ENCODE peak calls at places on chromosomes 6 and 20, in four cellular contexts. Y, N, T and X are unnamed samples.

GRCh38 chr6:19988555-19988954 is 151.4 kb downstream of the ID4 start:
- DNase-seq in Y (peak), N (peak), T (no peak), X (no peak)

GRCh38 chr6:10513544-10513943 is 7.6 kb upstream of the GCNT2 start:
- DNase-seq in Y (no peak), N (no peak), T (no peak), X (no peak)

GRCh38 chr20:34111057-34111711 is 859 bp downstream of the EIF2S2 start:
- DNase-seq in Y (no peak), N (no peak), T (no peak), X (peak)

GRCh38 chr6:111782161-111782809 is 91.0 kb downstream of the FYN start:
- DNase-seq in Y (no peak), N (peak), T (no peak), X (no peak)

GRCh38 chr20:51022803-51023616 is at the start of gene KCNG1:
- DNase-seq in Y (no peak), N (peak), T (no peak), X (peak)

GRCh38 chr6:10626154-10626741 is 68.2 kb downstream of the C6orf52 start:
- DNase-seq in Y (no peak), N (no peak), T (peak), X (no peak)

GRCh38 chr6:71333700-71334099 is 45.1 kb downstream of the OGFRL1 start:
- DNase-seq in Y (no peak), N (no peak), T (no peak), X (no peak)

GRCh38 chr6:72798196-72798595 is 176.3 kb downstream of the KCNQ5 start:
- DNase-seq in Y (no peak), N (no peak), T (no peak), X (no peak)

GRCh38 chr6:5179917-5180316 is 80.8 kb downstream of the LYRM4 start:
- DNase-seq in Y (no peak), N (peak), T (no peak), X (no peak)

GRCh38 chr20:16929756-16930155 is 181.6 kb downstream of the OTOR start:
- DNase-seq in Y (no peak), N (no peak), T (no peak), X (no peak)

GRCh38 chr20:59171986-59172385 is 8.4 kb downstream of the ZNF831 start:
- DNase-seq in Y (no peak), N (no peak), T (no peak), X (no peak)

GRCh38 chr6:39294133-39294532 is 20.1 kb downstream of the KCNK17 start:
- DNase-seq in Y (no peak), N (no peak), T (no peak), X (no peak)

GRCh38 chr20:21308340-21308739 is 5.2 kb downstream of the XRN2 start:
- DNase-seq in Y (no peak), N (no peak), T (no peak), X (no peak)

GRCh38 chr20:21301940-21302644 is 1.0 kb upstream of the XRN2 start:
- DNase-seq in Y (no peak), N (no peak), T (no peak), X (no peak)

GRCh38 chr20:21303061-21303871 is at the start of gene XRN2:
- DNase-seq in Y (peak), N (peak), T (peak), X (peak)

GRCh38 chr20:21302645-21303060 is 478 bp upstream of the XRN2 start:
- DNase-seq in Y (no peak), N (no peak), T (no peak), X (no peak)

DNA sequence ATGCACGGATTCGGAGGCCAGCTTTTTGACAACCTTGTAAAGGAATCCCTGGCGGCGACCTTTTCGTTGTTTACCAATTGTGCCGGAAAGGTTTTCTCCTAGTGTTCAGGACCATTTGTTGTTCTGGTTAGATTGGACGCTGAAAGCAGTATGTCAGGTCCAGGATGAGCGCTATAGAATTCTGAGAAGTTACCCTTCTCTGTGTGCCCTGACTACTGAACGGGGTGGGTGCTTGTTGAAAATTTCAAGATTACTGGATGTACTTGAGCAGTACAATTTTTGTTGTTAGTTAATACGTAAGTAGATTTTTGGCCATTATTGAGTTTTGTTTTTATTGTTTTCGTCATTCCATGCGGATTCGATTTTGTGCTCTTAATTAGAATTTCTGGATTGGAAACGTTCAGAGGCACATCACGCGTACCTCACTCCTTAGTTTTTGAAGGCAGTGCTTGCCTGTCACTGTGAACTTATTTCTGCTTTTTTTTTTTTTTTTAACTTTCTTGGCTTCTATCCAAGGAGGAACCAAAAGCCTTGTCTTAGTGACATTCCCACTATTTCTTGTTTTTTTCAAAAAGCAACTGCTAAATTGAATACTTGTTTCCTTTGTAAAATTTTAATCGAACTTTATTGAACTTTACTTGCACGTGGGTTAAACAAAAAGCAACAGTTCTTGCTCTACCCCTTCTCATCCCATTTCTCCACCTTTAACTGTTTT is 898 bp downstream of the XRN2 start:
- DNase-seq in Y (no peak), N (no peak), T (no peak), X (no peak)
- TF ChIP-seq MXI1 in Y (no peak), N (no peak), T (no peak), X (peak)

DNA sequence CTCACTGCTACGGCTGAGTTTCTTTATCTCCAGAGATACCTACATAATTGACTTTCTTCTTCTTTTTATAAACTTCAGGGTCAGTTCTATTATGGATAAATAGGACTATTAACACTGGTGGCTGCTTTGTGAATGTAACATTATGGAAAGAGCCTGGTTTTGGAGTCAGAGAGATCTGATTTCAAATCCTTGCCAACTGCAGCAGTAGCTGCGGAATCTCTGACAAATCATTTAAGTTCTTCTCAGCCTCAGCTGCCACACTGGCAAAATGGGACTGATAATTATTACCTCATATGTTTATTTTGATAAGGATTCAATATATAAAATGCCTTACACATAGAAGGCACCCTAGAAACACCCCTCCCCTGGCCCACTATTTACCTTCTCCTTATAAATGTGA is 160.5 kb downstream of the BACH2 start:
- DNase-seq in Y (no peak), N (no peak), T (no peak), X (no peak)
- TF ChIP-seq JUND in Y (no peak), N (no peak), T (no peak), X (no peak)

GRCh38 chr6:22147983-22148797 is 148.6 kb downstream of the PRL start:
- DNase-seq in Y (peak), N (no peak), T (no peak), X (peak)

GRCh38 chr6:22146581-22147468 is 150.0 kb downstream of the PRL start:
- DNase-seq in Y (no peak), N (no peak), T (no peak), X (peak)

GRCh38 chr6:22147469-22147815 is 149.4 kb downstream of the PRL start:
- DNase-seq in Y (no peak), N (no peak), T (no peak), X (no peak)

GRCh38 chr6:22149501-22150490 is 147.0 kb downstream of the PRL start:
- DNase-seq in Y (no peak), N (no peak), T (no peak), X (peak)

DNA sequence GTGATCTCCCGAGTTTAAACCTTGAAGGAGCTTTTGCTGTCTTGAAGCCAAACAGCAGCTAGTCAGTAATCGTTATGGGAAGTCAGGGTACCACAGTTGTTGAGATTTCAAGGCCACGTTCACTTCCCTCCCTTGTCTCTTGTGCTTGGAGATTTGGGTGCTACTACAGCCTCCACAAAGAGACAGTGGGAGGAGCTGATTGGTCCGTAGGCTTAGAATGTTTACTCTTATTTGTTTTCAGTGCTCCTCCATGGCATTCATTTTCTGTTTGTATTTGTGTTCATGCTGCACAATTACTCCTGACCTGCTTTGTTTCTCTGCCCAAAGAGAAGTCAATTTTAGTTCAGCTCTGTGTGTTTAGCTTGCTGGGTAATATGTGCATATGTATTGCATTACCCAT is 147.8 kb downstream of the PRL start:
- DNase-seq in Y (no peak), N (no peak), T (no peak), X (peak)
- TF ChIP-seq MXI1 in Y (no peak), N (no peak), T (no peak), X (no peak)

GRCh38 chr6:149249370-149250357 is 67.8 kb upstream of the TAB2 start:
- DNase-seq in Y (peak), N (no peak), T (no peak), X (no peak)
- TF ChIP-seq JUND in Y (no peak), N (no peak), T (no peak), X (no peak)

GRCh38 chr6:2119275-2119674 is 126.1 kb downstream of the GMDS start:
- DNase-seq in Y (no peak), N (no peak), T (no peak), X (no peak)

GRCh38 chr6:2117447-2117846 is 128.0 kb downstream of the GMDS start:
- DNase-seq in Y (no peak), N (no peak), T (no peak), X (no peak)

GRCh38 chr6:2118136-2118535 is 127.3 kb downstream of the GMDS start:
- DNase-seq in Y (no peak), N (no peak), T (no peak), X (no peak)

GRCh38 chr6:2124260-2124709 is 121.1 kb downstream of the GMDS start:
- DNase-seq in Y (no peak), N (peak), T (no peak), X (no peak)

DNA sequence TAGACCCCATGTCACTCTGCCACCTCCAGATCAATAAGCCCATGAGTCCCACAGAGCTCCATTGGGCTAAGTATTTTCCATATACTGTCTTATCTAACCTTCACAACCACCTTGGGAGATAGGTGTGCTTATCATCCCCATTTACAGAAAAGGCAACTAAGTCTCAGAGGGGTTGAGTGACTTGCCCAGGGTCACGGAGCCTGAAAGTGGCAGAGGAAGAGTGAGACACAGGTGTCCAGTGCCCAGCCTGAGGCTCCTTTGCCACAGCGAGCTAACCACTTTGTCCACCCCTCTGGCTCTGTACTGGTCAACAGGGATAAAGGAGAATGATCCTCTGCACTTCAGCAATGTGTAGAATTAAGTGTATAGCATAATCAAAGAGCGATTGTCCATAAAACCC is 124.5 kb downstream of the GMDS start:
- DNase-seq in Y (no peak), N (no peak), T (no peak), X (no peak)
- TF ChIP-seq MXI1 in Y (no peak), N (no peak), T (no peak), X (no peak)

GRCh38 chr6:87762116-87762515 is 60.1 kb upstream of the AKIRIN2 start:
- DNase-seq in Y (no peak), N (no peak), T (no peak), X (peak)
- TF ChIP-seq JUND in Y (no peak), N (no peak), T (no peak), X (no peak)

DNA sequence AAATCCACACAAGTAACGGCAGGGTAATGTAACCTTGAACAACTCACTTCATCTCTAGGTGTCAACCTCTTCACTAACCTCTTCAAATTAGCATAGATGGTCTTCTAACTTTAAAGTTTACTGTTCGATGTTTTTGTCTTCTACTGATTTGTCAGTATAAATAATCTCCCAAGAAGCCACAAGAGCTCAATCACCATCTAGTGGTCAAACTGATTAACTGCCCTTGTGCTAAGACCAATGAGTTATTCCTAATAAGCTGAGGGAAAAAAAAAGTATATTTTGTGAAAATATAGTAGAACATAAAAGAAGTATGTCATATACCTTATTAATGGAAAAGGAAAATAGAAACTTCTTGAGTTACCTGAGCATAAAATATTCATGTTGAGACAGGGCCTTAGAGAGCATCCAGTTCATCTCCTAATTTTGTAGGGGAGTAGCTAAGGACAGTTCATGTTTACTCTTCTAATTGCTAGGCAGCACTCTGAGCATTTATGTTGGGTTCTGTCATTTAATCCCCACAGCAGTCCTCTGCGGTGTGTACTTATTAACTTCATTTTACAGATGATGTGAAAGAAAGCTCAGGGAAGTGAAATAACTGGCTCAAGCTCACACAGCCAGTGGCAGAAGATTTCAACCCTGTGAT is 317.1 kb downstream of the ESR1 start:
- DNase-seq in Y (peak), N (peak), T (no peak), X (peak)
- TF ChIP-seq MXI1 in Y (no peak), N (no peak), T (no peak), X (no peak)

DNA sequence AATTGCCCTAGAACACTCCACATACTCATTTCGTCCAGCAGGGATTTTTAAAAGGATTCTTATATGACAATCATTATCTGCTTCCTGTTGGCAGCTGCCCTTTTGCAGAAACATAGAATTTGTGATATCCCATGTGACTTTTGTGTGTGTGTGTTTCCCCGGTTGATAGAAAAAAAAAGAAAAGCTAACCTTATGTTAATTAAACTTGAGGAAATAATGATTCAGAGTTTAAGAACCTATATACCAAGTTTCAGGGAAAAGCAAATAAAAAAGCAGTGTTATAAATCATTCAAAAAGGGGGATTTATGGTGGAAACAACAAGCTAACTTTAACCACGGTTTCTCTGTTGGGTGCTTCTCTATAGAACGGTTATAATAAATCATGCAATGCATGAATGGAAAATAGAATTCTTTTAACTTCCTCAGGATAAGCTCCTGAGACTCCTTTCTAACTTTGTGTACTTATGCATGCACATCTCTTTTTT is 826.9 kb upstream of the EYS start:
- DNase-seq in Y (no peak), N (no peak), T (no peak), X (no peak)
- TF ChIP-seq JUND in Y (no peak), N (no peak), T (no peak), X (no peak)

GRCh38 chr6:27544612-27545260 is 71.8 kb upstream of the ZNF184 start:
- DNase-seq in Y (no peak), N (no peak), T (no peak), X (no peak)

GRCh38 chr6:27542485-27542884 is 69.6 kb upstream of the ZNF184 start:
- DNase-seq in Y (no peak), N (no peak), T (no peak), X (no peak)

GRCh38 chr6:27546522-27546921 is 73.6 kb upstream of the ZNF184 start:
- DNase-seq in Y (no peak), N (no peak), T (no peak), X (no peak)

GRCh38 chr6:27547157-27548075 is 74.5 kb upstream of the ZNF184 start:
- DNase-seq in Y (peak), N (peak), T (peak), X (peak)

DNA sequence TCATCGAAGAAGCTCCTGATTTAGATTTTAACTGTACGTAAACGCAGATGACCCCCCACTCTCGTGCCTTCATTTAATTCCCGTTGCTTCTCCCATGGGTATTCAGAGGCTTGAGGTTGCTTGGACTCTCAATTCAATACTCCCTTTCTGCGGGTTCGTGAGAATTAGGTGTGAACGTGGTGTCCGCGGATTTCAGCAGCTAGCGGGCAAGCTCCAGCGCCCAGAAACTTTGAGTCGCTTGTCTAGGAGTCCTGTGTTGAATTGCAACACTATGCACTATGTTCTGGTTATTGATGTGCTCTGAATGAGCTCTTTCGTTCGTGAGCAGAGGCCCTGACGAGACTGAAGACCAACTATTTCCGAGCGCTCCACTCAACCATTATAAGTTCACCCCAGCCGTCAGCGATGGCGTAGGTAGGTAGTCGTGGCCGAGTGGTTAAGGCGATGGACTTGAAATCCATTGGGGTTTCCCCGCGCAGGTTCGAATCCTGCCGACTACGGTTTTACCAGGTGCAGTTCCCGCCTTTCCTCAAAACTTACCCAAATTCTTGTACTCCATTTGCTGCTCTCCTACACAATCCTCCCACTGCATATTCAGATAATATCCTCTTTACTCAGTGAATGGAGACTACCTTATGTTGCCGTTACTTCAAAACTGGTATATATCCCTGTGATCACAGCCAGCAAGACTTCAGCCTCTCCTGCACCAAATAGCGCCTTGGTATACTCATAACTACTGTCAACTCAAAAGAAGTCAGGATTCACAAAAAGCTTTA is 72.6 kb upstream of the ZNF184 start:
- DNase-seq in Y (peak), N (peak), T (peak), X (no peak)
- TF ChIP-seq MXI1 in Y (peak), N (no peak), T (no peak), X (no peak)

DNA sequence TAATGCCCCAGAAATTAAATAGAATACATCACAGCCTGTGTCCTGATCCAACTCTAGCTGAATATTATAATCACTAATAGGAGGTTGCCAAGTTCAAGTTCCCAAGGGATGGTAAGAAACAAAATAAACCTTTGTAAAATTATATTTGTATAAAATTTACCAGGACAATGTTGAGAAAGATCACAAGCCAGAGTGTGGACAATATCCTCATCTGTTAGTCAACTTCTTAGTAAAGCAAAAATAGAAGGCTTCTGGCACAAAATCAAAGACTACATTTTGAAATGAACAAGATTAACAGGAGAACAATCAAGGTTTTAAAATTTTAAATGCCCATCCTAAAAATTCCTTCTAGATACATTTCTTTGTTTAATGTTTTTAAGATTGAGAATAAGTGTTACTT is 290.4 kb upstream of the HSF2 start:
- DNase-seq in Y (no peak), N (no peak), T (no peak), X (no peak)
- TF ChIP-seq JUND in Y (no peak), N (no peak), T (no peak), X (no peak)